ENCODE peak calls at places on chromosome 9, in five cellular contexts. E is progenitor cell of endocrine pancreas, B is tibial artery, T is cardiac fibroblast, M is endothelial cell. H is an unnamed sample.

GRCh38 chr9:4939118-4939561 is 45.9 kb upstream of the JAK2 start:
- DNase-seq in M (no peak), T (no peak), B (no peak), E (no peak), H (no peak)

GRCh38 chr9:87336407-87336806 is 161.3 kb upstream of the DAPK1 start:
- DNase-seq in E (no peak), B (no peak), T (no peak), M (no peak), H (no peak)

GRCh38 chr9:19998823-19999455 is 210.1 kb upstream of the SLC24A2 start:
- DNase-seq in B (no peak), E (no peak), M (no peak), T (peak; percentile 68), H (no peak)

GRCh38 chr9:78691531-78691930 is 394.6 kb downstream of the PSAT1 start:
- DNase-seq in T (peak; percentile 52), B (no peak), E (no peak), M (no peak), H (no peak)

GRCh38 chr9:33044677-33045282 is 19.7 kb downstream of the DNAJA1 start:
- DNase-seq in T (peak; percentile 33), E (no peak), B (no peak), M (peak; percentile 20), H (no peak)

GRCh38 chr9:134026981-134027380 is 1.7 kb downstream of the BRD3OS start:
- DNase-seq in M (no peak), B (no peak), T (no peak), E (no peak), H (no peak)

GRCh38 chr9:115976726-115977125 is 176.9 kb upstream of the PAPPA start:
- DNase-seq in M (no peak), T (no peak), E (no peak), B (no peak), H (no peak)

GRCh38 chr9:132673355-132673754 is 3.1 kb downstream of the GTF3C4 start:
- DNase-seq in T (peak; percentile 65), B (no peak), M (peak; percentile 17), E (no peak), H (no peak)

GRCh38 chr9:35729700-35730485 is 2.1 kb downstream of the TLN1 start:
- DNase-seq in T (peak; percentile 89), E (no peak), B (peak; percentile 86), M (peak; percentile 39), H (no peak)

GRCh38 chr9:18077941-18078678 is 395.8 kb upstream of the ADAMTSL1 start:
- DNase-seq in B (no peak), M (no peak), E (no peak), T (peak; percentile 2), H (no peak)

GRCh38 chr9:89427621-89428221 is 70.2 kb downstream of the SEMA4D start:
- DNase-seq in M (no peak), B (no peak), E (no peak), T (no peak), H (no peak)

GRCh38 chr9:114743446-114743845 is 61.5 kb upstream of the TEX48 start:
- DNase-seq in E (no peak), M (no peak), B (no peak), T (no peak), H (no peak)

GRCh38 chr9:20307662-20308061 is 314.6 kb downstream of the MLLT3 start:
- DNase-seq in B (no peak), T (no peak), M (no peak), E (no peak), H (no peak)

GRCh38 chr9:111630182-111631070 is 708 bp upstream of the DNAJC25 start:
- DNase-seq in E (peak; percentile 9), M (no peak), B (no peak), T (no peak), H (no peak)

GRCh38 chr9:115373000-115373709 is 255.2 kb upstream of the TNC start:
- DNase-seq in B (no peak), M (no peak), E (no peak), T (peak; percentile 91), H (no peak)

GRCh38 chr9:6827370-6827949 is 69.7 kb downstream of the KDM4C start:
- DNase-seq in B (no peak), T (peak; percentile 66), E (peak; percentile 45), M (peak; percentile 61), H (peak; percentile 61)

GRCh38 chr9:114123031-114123977 is 24.2 kb upstream of the KIF12 start:
- DNase-seq in E (no peak), M (no peak), B (no peak), T (no peak), H (no peak)

GRCh38 chr9:20236676-20237075 is 385.6 kb downstream of the MLLT3 start:
- DNase-seq in E (peak; percentile 14), M (no peak), T (no peak), B (no peak), H (no peak)

GRCh38 chr9:10144336-10144735 is 468.5 kb downstream of the PTPRD start:
- DNase-seq in E (no peak), M (no peak), B (no peak), T (no peak), H (no peak)

GRCh38 chr9:136207616-136208015 is 2.7 kb upstream of the LHX3 start:
- DNase-seq in T (no peak), M (no peak), E (no peak), B (no peak), H (no peak)

GRCh38 chr9:12878342-12878978 is 103.6 kb downstream of the LURAP1L start:
- DNase-seq in E (no peak), T (peak; percentile 51), B (no peak), M (no peak), H (no peak)

GRCh38 chr9:115653231-115653630 is 500.4 kb upstream of the PAPPA start:
- DNase-seq in E (no peak), B (no peak), T (peak; percentile 88), M (no peak), H (no peak)

GRCh38 chr9:72951043-72951442 is 1.8 kb downstream of the ALDH1A1 start:
- DNase-seq in E (no peak), M (no peak), T (no peak), B (no peak), H (no peak)

GRCh38 chr9:129656795-129657390 is 8.6 kb upstream of the PRRX2 start:
- DNase-seq in E (no peak), B (no peak), T (peak; percentile 65), M (no peak), H (no peak)

GRCh38 chr9:113906411-113907110 is 30.5 kb downstream of the ZNF618 start:
- DNase-seq in B (no peak), E (no peak), M (no peak), T (peak; percentile 24), H (no peak)

GRCh38 chr9:80467632-80468031 is 895.9 kb downstream of the TLE4 start:
- DNase-seq in T (peak; percentile 43), M (no peak), B (no peak), E (no peak), H (no peak)

GRCh38 chr9:16725066-16725465 is 145.4 kb downstream of the BNC2 start:
- DNase-seq in T (no peak), E (no peak), B (no peak), M (no peak), H (no peak)

GRCh38 chr9:16728128-16728505 is 142.4 kb downstream of the BNC2 start:
- DNase-seq in E (no peak), B (no peak), M (no peak), T (peak; percentile 33), H (no peak)

GRCh38 chr9:16726718-16727451 is 143.6 kb downstream of the BNC2 start:
- DNase-seq in E (peak; percentile 69), M (peak; percentile 82), T (peak; percentile 94), B (peak; percentile 89), H (peak; percentile 88)

GRCh38 chr9:16727452-16728127 is 142.9 kb downstream of the BNC2 start:
- DNase-seq in T (peak; percentile 51), B (no peak), M (no peak), E (no peak), H (no peak)

DNA sequence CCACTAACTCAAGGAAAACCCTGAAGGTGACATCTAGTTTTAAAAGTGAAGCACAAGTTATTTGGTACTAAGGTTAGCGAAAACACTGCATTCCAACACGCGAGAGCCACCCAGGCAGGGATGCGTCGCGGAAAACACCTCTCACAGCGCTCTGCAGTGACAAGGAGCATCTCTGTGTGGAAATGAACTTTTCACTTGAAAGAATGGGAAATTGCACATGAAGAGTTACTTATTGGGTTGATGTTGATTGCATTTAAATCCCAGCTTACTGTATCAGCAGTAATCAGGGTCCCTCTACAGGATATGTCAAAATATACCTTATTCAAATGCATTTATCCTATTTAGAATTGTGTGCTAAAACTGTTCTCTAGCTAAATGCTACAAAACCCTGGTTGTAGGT is 144.4 kb downstream of the BNC2 start:
- DNase-seq in T (peak; percentile 70), B (no peak), E (no peak), M (no peak), H (no peak)
- TF ChIP-seq CTCF in T (no peak), B (no peak), E (no peak), M (no peak), H (no peak)

GRCh38 chr9:121720992-121721350 is 69.5 kb downstream of the DAB2IP start:
- DNase-seq in B (no peak), M (no peak), E (no peak), T (no peak), H (no peak)
- TF ChIP-seq CTCF in B (no peak), M (no peak), E (no peak), T (no peak), H (no peak)

DNA sequence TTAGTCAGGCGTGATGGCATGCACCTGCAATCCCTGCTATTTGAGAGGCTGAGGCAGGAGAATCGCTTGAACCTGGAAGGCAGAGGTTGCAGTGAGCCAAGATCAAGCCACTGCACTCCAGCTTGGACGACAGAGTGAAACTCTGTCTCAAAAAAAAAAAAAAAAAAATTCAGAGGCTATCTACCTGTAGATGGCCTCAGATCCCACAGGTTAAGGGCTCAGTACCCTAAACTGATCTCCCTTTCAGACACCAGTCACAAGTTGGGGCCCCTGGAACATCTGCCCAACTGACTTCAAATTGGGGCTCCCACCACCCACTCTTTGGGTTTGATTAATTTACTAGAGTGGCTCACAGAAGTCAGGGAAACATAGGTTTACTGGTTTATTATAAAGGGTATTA is 65.4 kb upstream of the ERCC6L2 start:
- DNase-seq in T (no peak), E (no peak), M (no peak), B (no peak), H (no peak)
- TF ChIP-seq CTCF in T (no peak), E (no peak), M (no peak), B (no peak), H (no peak)

GRCh38 chr9:109791003-109791677 is 11.1 kb downstream of the PALM2AKAP2 start:
- DNase-seq in T (no peak), M (no peak), E (no peak), B (no peak), H (no peak)
- TF ChIP-seq CTCF in T (no peak), M (no peak), E (no peak), B (no peak), H (no peak)

GRCh38 chr9:127166651-127167524 is 44.5 kb upstream of the ANGPTL2 start:
- DNase-seq in T (peak; percentile 92), B (peak; percentile 53), M (no peak), E (no peak), H (no peak)
- TF ChIP-seq CTCF in T (no peak), B (no peak), M (no peak), E (no peak), H (no peak)

GRCh38 chr9:34562136-34562745 is 27.3 kb downstream of the CNTFR start:
- DNase-seq in T (no peak), E (no peak), M (no peak), B (no peak), H (no peak)
- TF ChIP-seq CTCF in T (peak; percentile 58), E (peak; percentile 49), M (peak; percentile 91), B (no peak), H (peak; percentile 72)